ENCODE peak calls at places on chromosomes 13 and 19, in seven cellular contexts. K is mesendoderm, L is endodermal cell, E is neuronal stem cell, U is stomach, P is DND-41, B is HCT116. T is an unnamed sample. For H3K36me3, the result is how much of the 10 kb centered on the place peaks cover.

GRCh38 chr19:38399081-38399480 is 3.8 kb upstream of the FAM98C start:
- DNase-seq in K (no peak), L (no peak), E (no peak), U (no peak), P (no peak), B (no peak), T (no peak)

GRCh38 chr19:19120308-19121156 is 17.7 kb downstream of the TMEM161A start:
- DNase-seq in K (peak), L (peak), E (peak), U (peak), P (peak), B (no peak), T (no peak)

GRCh38 chr19:8393871-8394250 is 3.7 kb downstream of the RAB11B start:
- DNase-seq in K (no peak), L (no peak), E (no peak), U (no peak), P (no peak), B (no peak), T (no peak)

GRCh38 chr19:30371960-30372824 is at the start of gene ZNF536:
- DNase-seq in K (no peak), L (no peak), E (no peak), U (peak), P (no peak), B (no peak), T (no peak)

GRCh38 chr13:111886217-111886945 is 180.6 kb upstream of the SOX1 start:
- DNase-seq in K (no peak), L (peak), E (no peak), U (no peak), P (no peak), B (no peak), T (no peak)

GRCh38 chr13:109281823-109282239 is 504.6 kb downstream of the IRS2 start:
- DNase-seq in K (no peak), L (peak), E (no peak), U (no peak), P (no peak), B (no peak), T (no peak)

GRCh38 chr19:538641-539428 is 5.0 kb upstream of the GZMM start:
- DNase-seq in K (no peak), L (no peak), E (no peak), U (no peak), P (no peak), B (no peak), T (no peak)

GRCh38 chr19:4182082-4182926 is at the start of the genes ANKRD24 and SIRT6:
- DNase-seq in K (peak), L (peak), E (peak), U (peak), P (peak), B (peak), T (peak)

GRCh38 chr13:45521292-45521691 is 56.6 kb downstream of the COG3 start:
- DNase-seq in K (no peak), L (no peak), E (no peak), U (no peak), P (no peak), B (no peak), T (no peak)

GRCh38 chr13:25717798-25718197 is 334.0 kb downstream of the SHISA2 start:
- DNase-seq in K (no peak), L (no peak), E (no peak), U (no peak), P (no peak), B (no peak), T (no peak)

GRCh38 chr13:29754486-29754806 is 96.0 kb downstream of the UBL3 start:
- DNase-seq in K (peak), L (peak), E (peak), U (no peak), P (no peak), B (peak), T (no peak)

GRCh38 chr13:97977376-97977705 is 23.9 kb downstream of the IPO5 start:
- DNase-seq in K (no peak), L (no peak), E (no peak), U (no peak), P (no peak), B (no peak), T (no peak)

GRCh38 chr13:51518847-51519246 is 65.4 kb upstream of the WDFY2 start:
- DNase-seq in K (peak), L (no peak), E (no peak), U (no peak), P (no peak), B (no peak), T (no peak)

GRCh38 chr13:111337206-111337605 is 16.8 kb downstream of the TEX29 start:
- DNase-seq in K (no peak), L (peak), E (no peak), U (no peak), P (no peak), B (no peak), T (no peak)

GRCh38 chr19:12544401-12544876 is 6.8 kb downstream of the ZNF564 start:
- DNase-seq in K (no peak), L (no peak), E (no peak), U (no peak), P (no peak), B (no peak), T (no peak)

GRCh38 chr13:66036024-66036614 is 1194.0 kb downstream of the PCDH9 start:
- DNase-seq in K (peak), L (no peak), E (peak), U (no peak), P (no peak), B (no peak), T (no peak)

GRCh38 chr19:1429750-1430149 is 8.4 kb upstream of the RPS15 start:
- DNase-seq in K (no peak), L (no peak), E (no peak), U (peak), P (no peak), B (no peak), T (no peak)

GRCh38 chr13:23866420-23867026 is 22.7 kb downstream of the MIPEP start:
- DNase-seq in K (peak), L (no peak), E (no peak), U (no peak), P (no peak), B (no peak), T (no peak)

GRCh38 chr13:102183509-102184182 is 218.2 kb downstream of the FGF14 start:
- DNase-seq in K (no peak), L (no peak), E (no peak), U (no peak), P (no peak), B (no peak), T (no peak)

GRCh38 chr19:3482507-3483225 is 575 bp downstream of the SMIM44 start:
- DNase-seq in K (no peak), L (peak), E (no peak), U (peak), P (no peak), B (no peak), T (no peak)

GRCh38 chr19:28292822-28293500 is 920.0 kb downstream of the UQCRFS1 start:
- DNase-seq in K (peak), L (peak), E (no peak), U (no peak), P (no peak), B (no peak), T (no peak)

GRCh38 chr19:49487277-49488045 is at the start of gene RPL13A:
- DNase-seq in K (peak), L (peak), E (peak), U (peak), P (peak), B (peak), T (peak)

GRCh38 chr13:77028202-77028601 is 1.2 kb upstream of the FBXL3 start:
- DNase-seq in K (peak), L (no peak), E (no peak), U (no peak), P (no peak), B (no peak), T (no peak)

GRCh38 chr19:39206122-39206521 is 2.1 kb upstream of the SYCN start:
- DNase-seq in K (no peak), L (no peak), E (no peak), U (no peak), P (no peak), B (no peak), T (no peak)

GRCh38 chr19:36051637-36052036 is 2.4 kb downstream of the THAP8 start:
- DNase-seq in K (peak), L (peak), E (no peak), U (no peak), P (no peak), B (no peak), T (no peak)

GRCh38 chr19:13100031-13100588 is 2.5 kb downstream of the LYL1 start:
- DNase-seq in K (no peak), L (no peak), E (no peak), U (no peak), P (peak), B (no peak), T (peak)

GRCh38 chr19:18339703-18340102 is 695 bp upstream of the PGPEP1 start:
- DNase-seq in K (peak), L (peak), E (no peak), U (no peak), P (no peak), B (no peak), T (no peak)

GRCh38 chr13:111456452-111457230 is 136.2 kb downstream of the TEX29 start:
- DNase-seq in K (no peak), L (no peak), E (no peak), U (no peak), P (no peak), B (no peak), T (no peak)

GRCh38 chr13:40611635-40612422 is 54.6 kb downstream of the FOXO1 start:
- DNase-seq in K (peak), L (peak), E (no peak), U (no peak), P (no peak), B (no peak), T (no peak)
- H3K36me3 ChIP-seq in K (under half), L (under half), E (under half), U (under half), P (under half), B (under half), T (under half)

DNA sequence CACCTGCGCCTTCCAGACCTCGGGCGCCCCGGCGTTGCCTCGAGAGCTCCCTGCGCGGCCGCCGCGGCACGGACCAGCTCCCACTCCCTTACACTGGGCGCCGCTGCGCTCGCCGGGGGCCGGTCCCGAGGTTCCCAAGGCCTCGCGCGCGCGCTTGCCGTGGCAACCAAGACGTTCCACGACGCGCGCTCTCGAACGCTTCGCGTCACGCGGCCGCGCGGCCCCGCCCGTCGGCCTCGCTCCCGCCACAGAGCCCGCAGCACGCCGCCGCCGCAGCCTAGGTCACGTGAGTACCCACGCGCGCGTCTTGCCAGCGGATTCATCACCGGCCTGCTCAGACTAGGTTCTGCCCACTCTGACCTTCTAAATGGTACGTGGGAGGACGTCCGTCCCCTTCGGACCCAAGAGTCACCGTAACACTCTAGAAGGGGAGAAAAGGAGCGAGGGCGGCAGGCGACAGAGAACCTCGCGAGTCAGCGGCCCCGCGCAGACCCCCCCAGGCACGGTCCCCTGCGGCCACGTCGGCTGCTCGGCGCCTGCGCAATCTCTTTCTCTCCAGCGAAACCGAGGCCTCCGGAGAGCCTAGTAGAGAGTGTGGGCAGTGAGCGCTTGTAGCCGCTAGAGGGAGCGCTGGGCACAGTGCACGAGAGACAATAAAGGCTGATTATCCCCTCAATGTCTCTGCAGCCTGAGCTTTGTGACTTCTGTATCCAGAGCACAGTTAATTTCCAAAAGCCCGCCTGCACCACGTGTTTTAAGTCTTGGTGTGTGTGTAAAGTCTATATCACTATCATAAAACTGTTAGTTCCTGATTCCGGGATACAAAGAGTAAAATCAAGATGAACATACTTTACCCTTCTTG is at the start of gene SPART:
- DNase-seq in K (peak), L (peak), E (peak), U (peak), P (peak), B (no peak), T (peak)
- H3K4me3 ChIP-seq in K (peak), L (peak), E (peak), U (peak), P (no peak), B (no peak), T (peak)

DNA sequence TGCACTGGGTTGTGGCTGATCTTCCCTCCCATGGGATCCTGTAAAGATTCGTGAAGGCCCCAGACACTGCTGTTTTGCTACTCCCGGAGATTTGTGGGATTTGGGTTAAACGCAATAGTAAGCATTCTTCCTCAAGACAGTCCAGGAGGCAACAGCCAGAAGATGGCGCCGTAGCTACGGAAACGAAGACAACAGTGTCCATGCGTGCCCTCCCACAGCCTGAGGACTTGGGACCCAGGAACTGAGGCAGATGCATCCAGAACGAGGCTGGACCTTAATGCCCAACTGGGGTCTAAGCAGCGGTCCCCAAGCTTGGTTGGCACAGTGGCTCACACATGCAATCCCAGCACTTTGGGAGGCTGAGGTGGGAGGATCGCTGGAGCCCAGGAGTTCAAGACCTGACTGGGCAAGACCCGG is 57.6 kb upstream of the ZNF507 start:
- DNase-seq in K (peak), L (peak), E (peak), U (peak), P (peak), B (peak), T (no peak)
- H3K36me3 ChIP-seq in K (under half), L (under half), E (under half), U (under half), P (under half), B (under half), T (under half)

DNA sequence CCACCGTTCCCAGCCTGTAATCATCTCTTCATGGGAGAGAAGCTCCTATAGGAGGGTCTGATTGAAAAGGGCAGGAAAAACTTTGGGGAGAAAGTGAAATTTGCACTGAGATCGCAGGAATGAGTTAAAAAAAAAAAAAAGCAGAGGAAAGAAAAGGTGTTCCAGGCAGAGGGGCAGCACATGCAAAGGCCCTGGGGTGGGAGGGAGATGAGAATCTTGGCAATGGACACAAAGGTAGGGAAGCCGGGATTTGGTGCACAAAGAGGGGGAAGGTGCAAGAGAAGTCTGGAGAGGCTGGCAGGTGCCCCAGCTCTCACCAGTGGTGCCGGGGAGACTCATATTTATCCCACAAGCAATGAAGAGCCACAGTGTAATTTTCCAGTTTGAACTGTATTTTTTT is 16.4 kb upstream of the GPR32 start:
- DNase-seq in K (no peak), L (no peak), E (no peak), U (no peak), P (no peak), B (no peak), T (no peak)
- H3K4me3 ChIP-seq in K (no peak), L (no peak), E (no peak), U (no peak), P (no peak), B (no peak), T (no peak)

GRCh38 chr19:54458648-54459281 is 4.8 kb downstream of the LENG9 start:
- DNase-seq in K (no peak), L (no peak), E (no peak), U (no peak), P (no peak), B (no peak), T (no peak)

GRCh38 chr19:54459282-54460229 is 4.0 kb downstream of the LENG9 start:
- DNase-seq in K (no peak), L (no peak), E (no peak), U (no peak), P (no peak), B (no peak), T (no peak)

GRCh38 chr19:54456423-54457373 is 6.9 kb downstream of the LENG9 start:
- DNase-seq in K (no peak), L (no peak), E (no peak), U (no peak), P (no peak), B (no peak), T (no peak)

GRCh38 chr19:54455786-54456422 is 6.9 kb downstream of the LENG8 start:
- DNase-seq in K (no peak), L (no peak), E (no peak), U (no peak), P (no peak), B (no peak), T (no peak)

GRCh38 chr19:54457773-54458647 is 5.6 kb downstream of the LENG9 start:
- DNase-seq in K (no peak), L (no peak), E (no peak), U (no peak), P (no peak), B (no peak), T (no peak)
- H3K36me3 ChIP-seq in K (under half), L (half or more), E (half or more), U (half or more), P (half or more), B (half or more), T (half or more)

DNA sequence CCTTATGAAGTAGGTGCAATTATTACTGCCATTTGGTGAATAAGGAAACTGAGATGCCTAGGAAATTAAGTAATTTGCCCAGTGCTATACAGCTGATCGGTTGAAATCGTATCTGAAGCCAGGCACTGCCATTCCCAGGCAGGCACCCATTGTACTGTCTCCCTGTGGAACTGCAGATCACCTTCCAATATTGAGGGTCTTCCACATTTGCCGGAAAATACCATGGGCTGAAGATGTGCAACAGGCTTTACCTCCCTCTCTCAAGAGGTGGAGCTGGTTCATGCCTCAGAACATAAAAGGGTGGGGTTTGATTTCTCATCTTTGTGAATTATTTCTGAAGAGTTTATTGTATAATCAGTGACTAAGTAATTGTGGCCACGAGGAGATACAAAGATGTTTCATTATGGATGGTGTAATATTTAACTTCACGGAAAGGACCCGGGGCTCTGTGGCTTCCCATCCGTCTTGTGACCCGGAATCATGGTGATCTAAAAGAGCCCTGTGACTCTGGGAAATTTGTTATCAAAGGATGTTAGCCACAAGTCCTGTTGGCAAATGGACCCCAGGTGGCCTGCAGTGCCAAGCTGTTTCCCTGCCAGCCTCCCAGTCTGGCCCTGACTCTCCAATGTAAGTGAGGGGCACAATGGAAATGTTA is 230.4 kb downstream of the LACC1 start:
- DNase-seq in K (no peak), L (no peak), E (no peak), U (no peak), P (no peak), B (no peak), T (no peak)
- H3K4me3 ChIP-seq in K (no peak), L (no peak), E (no peak), U (no peak), P (no peak), B (no peak), T (no peak)

DNA sequence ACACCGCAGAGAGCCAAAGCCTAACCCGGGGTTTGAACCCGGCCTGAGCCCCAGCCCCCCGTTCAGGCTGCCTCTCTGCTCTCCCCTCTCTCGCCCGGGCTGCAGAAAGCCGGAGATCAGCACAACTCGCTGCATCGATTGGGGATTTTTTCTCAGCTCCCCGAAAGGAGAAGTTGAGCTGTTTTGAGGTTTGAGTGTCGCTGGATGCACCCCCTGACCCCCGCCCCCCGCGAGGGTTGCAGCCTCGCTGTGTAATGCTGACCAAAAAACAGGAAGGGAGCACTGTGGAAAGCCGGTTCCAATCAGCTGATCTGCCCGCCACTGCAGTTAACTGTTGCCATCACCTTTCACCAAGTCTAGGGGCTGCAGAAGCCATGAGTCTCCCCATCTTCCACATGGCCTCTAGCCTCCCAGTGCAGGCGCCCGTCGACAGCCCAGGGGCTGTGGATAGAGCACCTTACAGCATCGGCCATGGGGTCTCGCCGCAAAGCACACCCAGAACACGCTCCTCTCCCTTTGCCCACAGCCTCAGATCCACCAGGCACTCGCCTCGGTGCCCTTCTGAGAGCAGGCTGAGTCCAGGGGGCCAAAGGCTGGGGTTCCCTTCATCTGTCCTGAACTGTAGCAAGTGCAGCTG is 34.5 kb downstream of the MYO9B start:
- DNase-seq in K (no peak), L (no peak), E (no peak), U (peak), P (no peak), B (no peak), T (no peak)
- H3K36me3 ChIP-seq in K (under half), L (under half), E (under half), U (under half), P (half or more), B (under half), T (under half)

T was measured in CD4-positive, alpha-beta memory T cell.